ENCODE peak calls at places on chromosomes 13 and 19, in eight cellular contexts. X is AG04450, C is stomach, A is fibroblast of lung, T is tibial nerve, P is astrocyte, V is GM23338, K is body of pancreas. G is an unnamed sample.

GRCh38 chr13:74979703-74980102 is 502.3 kb downstream of the TBC1D4 start:
- DNase-seq in X (no peak), C (no peak), A (no peak), T (no peak), P (no peak), V (no peak), K (no peak), G (no peak)

GRCh38 chr13:34340534-34340933 is 522.6 kb downstream of the RFC3 start:
- DNase-seq in X (no peak), C (peak), A (peak), T (no peak), P (no peak), V (no peak), K (no peak), G (peak)

GRCh38 chr19:7554565-7554964 is 19.0 kb downstream of the PNPLA6 start:
- DNase-seq in X (no peak), C (no peak), A (no peak), T (no peak), P (no peak), V (no peak), K (no peak), G (no peak)

GRCh38 chr19:56978023-56978565 is 137.6 kb upstream of the PEG3 start:
- DNase-seq in X (no peak), C (no peak), A (no peak), T (no peak), P (no peak), V (no peak), K (no peak), G (no peak)

GRCh38 chr13:40153516-40153915 is 498.1 kb downstream of the COG6 start:
- DNase-seq in X (no peak), C (peak), A (no peak), T (no peak), P (no peak), V (no peak), K (peak), G (no peak)

GRCh38 chr13:41352935-41353801 is 42.1 kb downstream of the NAA16 start:
- DNase-seq in X (peak), C (no peak), A (peak), T (no peak), P (peak), V (peak), K (no peak), G (peak)

GRCh38 chr13:33260168-33261098 is 25.1 kb downstream of the STARD13 start:
- DNase-seq in X (no peak), C (no peak), A (peak), T (no peak), P (no peak), V (no peak), K (no peak), G (no peak)

GRCh38 chr19:10294368-10294697 is 4.6 kb downstream of the ICAM5 start:
- DNase-seq in X (no peak), C (no peak), A (no peak), T (no peak), P (no peak), V (peak), K (no peak), G (no peak)

GRCh38 chr13:66508153-66508909 is 721.8 kb downstream of the PCDH9 start:
- DNase-seq in X (no peak), C (no peak), A (peak), T (no peak), P (peak), V (no peak), K (no peak), G (no peak)
- TF ChIP-seq CTCF in X (no peak), C (no peak), A (no peak), T (no peak), P (no peak), V (no peak), K (no peak), G (no peak)

GRCh38 chr13:79966039-79966438 is 374.9 kb downstream of the SPRY2 start:
- DNase-seq in X (no peak), C (no peak), A (peak), T (no peak), P (no peak), V (no peak), K (no peak), G (no peak)

GRCh38 chr13:79972066-79972569 is 368.8 kb downstream of the SPRY2 start:
- DNase-seq in X (no peak), C (no peak), A (no peak), T (no peak), P (no peak), V (no peak), K (no peak), G (no peak)

DNA sequence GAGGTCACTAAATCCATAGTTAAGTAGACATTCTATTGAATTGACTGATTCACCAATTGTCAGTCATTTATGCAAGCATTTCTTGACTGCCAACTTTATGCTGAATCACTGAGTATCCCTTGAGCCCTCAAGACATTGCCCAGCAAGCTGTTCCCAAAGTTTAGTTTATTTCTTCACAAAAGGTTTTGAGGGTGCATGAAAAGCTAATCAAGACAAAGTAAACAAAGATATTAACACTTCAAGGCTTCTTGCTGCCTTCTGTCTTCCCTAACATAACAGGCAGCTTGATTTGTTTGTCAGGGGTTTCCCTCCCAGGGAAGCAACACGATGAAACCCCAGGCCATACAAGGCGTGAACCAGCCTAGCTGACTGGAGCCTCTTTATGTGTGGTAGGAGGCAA is 374.4 kb downstream of the SPRY2 start:
- DNase-seq in X (no peak), C (no peak), A (no peak), T (no peak), P (no peak), V (peak), K (no peak), G (no peak)
- H3K27ac ChIP-seq in X (no peak), C (no peak), A (no peak), T (no peak), P (no peak), V (no peak), K (no peak), G (no peak)

GRCh38 chr13:65613004-65613403 is 1617.1 kb downstream of the PCDH9 start:
- DNase-seq in X (no peak), C (no peak), A (no peak), T (no peak), P (no peak), V (peak), K (no peak), G (no peak)
- TF ChIP-seq CTCF in X (peak), C (no peak), A (no peak), T (no peak), P (no peak), V (peak), K (no peak), G (no peak)

GRCh38 chr13:109783815-109784589 is 2.4 kb downstream of the IRS2 start:
- DNase-seq in X (no peak), C (no peak), A (no peak), T (no peak), P (no peak), V (peak), K (no peak), G (no peak)

GRCh38 chr13:109785141-109785891 is 1.1 kb downstream of the IRS2 start:
- DNase-seq in X (no peak), C (peak), A (peak), T (no peak), P (peak), V (peak), K (peak), G (no peak)

GRCh38 chr13:109785892-109786450 is 412 bp downstream of the IRS2 start:
- DNase-seq in X (no peak), C (no peak), A (no peak), T (no peak), P (no peak), V (peak), K (peak), G (no peak)

GRCh38 chr13:109783447-109783814 is 3.0 kb downstream of the IRS2 start:
- DNase-seq in X (no peak), C (no peak), A (no peak), T (no peak), P (no peak), V (peak), K (no peak), G (no peak)

GRCh38 chr13:109784590-109785140 is 1.7 kb downstream of the IRS2 start:
- DNase-seq in X (no peak), C (peak), A (peak), T (peak), P (peak), V (peak), K (peak), G (no peak)
- H3K27ac ChIP-seq in X (no peak), C (peak), A (no peak), T (peak), P (peak), V (no peak), K (peak), G (peak)

GRCh38 chr19:3067549-3067948 is 5.3 kb upstream of the TLE5 start:
- DNase-seq in X (no peak), C (no peak), A (no peak), T (no peak), P (no peak), V (no peak), K (no peak), G (no peak)

GRCh38 chr19:3064011-3064330 is 1.7 kb upstream of the TLE5 start:
- DNase-seq in X (no peak), C (no peak), A (no peak), T (no peak), P (no peak), V (no peak), K (no peak), G (no peak)

GRCh38 chr19:3068071-3068470 is 5.8 kb upstream of the TLE5 start:
- DNase-seq in X (no peak), C (no peak), A (no peak), T (no peak), P (no peak), V (no peak), K (peak), G (no peak)

GRCh38 chr19:3066482-3067049 is 4.3 kb upstream of the TLE5 start:
- DNase-seq in X (no peak), C (no peak), A (no peak), T (no peak), P (no peak), V (no peak), K (no peak), G (no peak)

GRCh38 chr19:3065675-3066357 is 3.5 kb upstream of the TLE5 start:
- DNase-seq in X (no peak), C (peak), A (no peak), T (no peak), P (no peak), V (no peak), K (peak), G (no peak)
- TF ChIP-seq CTCF in X (no peak), C (no peak), A (no peak), T (no peak), P (no peak), V (no peak), K (no peak), G (no peak)

G was measured in RWPE1.